ENCODE peak calls at places on chromosomes 5 and 9, in nine cellular contexts. A is activated gamma-delta T cell treated with Interleukin-2 at 50 U/mL for 16 hours; L is tibial artery; W is activated T-cell treated with anti-CD3 and anti-CD28 coated beads for 1 hour; B is CD8-positive, alpha-beta memory T cell; R is NCI-H2081; I is NCI-H1436; G is choroid plexus epithelial cell; X is stomach. M is an unnamed sample.

GRCh38 chr5:160699301-160699700 is 152.7 kb downstream of the ATP10B start:
- DNase-seq in A (no peak), L (no peak), W (no peak), B (no peak), R (no peak), I (no peak), G (no peak), X (no peak), M (no peak)

GRCh38 chr5:92749943-92750342 is 831.1 kb downstream of the NR2F1-AS1 start:
- DNase-seq in A (no peak), L (no peak), W (no peak), B (no peak), R (no peak), I (no peak), G (peak), X (no peak), M (peak)

GRCh38 chr9:133843751-133844373 is 105.7 kb upstream of the SARDH start:
- DNase-seq in A (no peak), L (no peak), W (no peak), B (no peak), R (no peak), I (no peak), G (no peak), X (no peak), M (no peak)

GRCh38 chr9:109114670-109115069 is 5.1 kb downstream of the TMEM245 start:
- DNase-seq in A (no peak), L (no peak), W (no peak), B (no peak), R (no peak), I (no peak), G (peak), X (no peak), M (peak)

GRCh38 chr9:107592439-107592838 is 102.9 kb upstream of the KLF4 start:
- DNase-seq in A (no peak), L (no peak), W (no peak), B (no peak), R (no peak), I (no peak), G (no peak), X (no peak), M (no peak)

GRCh38 chr9:886886-887285 is 45.4 kb downstream of the DMRT1 start:
- DNase-seq in A (no peak), L (no peak), W (no peak), B (no peak), R (no peak), I (no peak), G (no peak), X (no peak), M (no peak)

GRCh38 chr5:93746406-93747056 is 5.1 kb upstream of the POU5F2 start:
- DNase-seq in A (no peak), L (no peak), W (no peak), B (no peak), R (no peak), I (no peak), G (peak), X (no peak), M (no peak)

GRCh38 chr9:136587944-136588662 is 42.3 kb upstream of the NOTCH1 start:
- DNase-seq in A (peak), L (no peak), W (no peak), B (no peak), R (peak), I (no peak), G (no peak), X (no peak), M (no peak)

GRCh38 chr9:135501261-135502167 is 1.0 kb downstream of the MRPS2 start:
- DNase-seq in A (no peak), L (peak), W (no peak), B (no peak), R (no peak), I (no peak), G (no peak), X (peak), M (peak)

GRCh38 chr5:176693477-176693851 is 46.2 kb downstream of the TSPAN17 start:
- DNase-seq in A (no peak), L (no peak), W (no peak), B (no peak), R (peak), I (no peak), G (no peak), X (peak), M (no peak)

GRCh38 chr5:57822651-57823050 is 340.0 kb upstream of the ACTBL2 start:
- DNase-seq in A (no peak), L (no peak), W (no peak), B (no peak), R (no peak), I (no peak), G (no peak), X (no peak), M (no peak)

GRCh38 chr5:149324639-149325038 is 20.7 kb upstream of the GRPEL2 start:
- DNase-seq in A (no peak), L (no peak), W (no peak), B (no peak), R (no peak), I (no peak), G (no peak), X (no peak), M (no peak)

GRCh38 chr5:1293997-1294838 is 650 bp downstream of the TERT start:
- DNase-seq in A (peak), L (no peak), W (no peak), B (no peak), R (peak), I (no peak), G (no peak), X (peak), M (no peak)

GRCh38 chr9:100739666-100740065 is 161.8 kb downstream of the CAVIN4 start:
- DNase-seq in A (no peak), L (no peak), W (no peak), B (no peak), R (no peak), I (no peak), G (no peak), X (no peak), M (no peak)

GRCh38 chr5:175617447-175617846 is 40.4 kb upstream of the HRH2 start:
- DNase-seq in A (no peak), L (no peak), W (no peak), B (no peak), R (no peak), I (no peak), G (no peak), X (no peak), M (no peak)

GRCh38 chr9:131744171-131744714 is 4.4 kb upstream of the RAPGEF1 start:
- DNase-seq in A (peak), L (no peak), W (no peak), B (no peak), R (no peak), I (no peak), G (no peak), X (peak), M (no peak)

GRCh38 chr5:106880656-106881055 is 790.1 kb downstream of the EFNA5 start:
- DNase-seq in A (no peak), L (no peak), W (no peak), B (no peak), R (no peak), I (no peak), G (no peak), X (no peak), M (peak)

GRCh38 chr5:56514246-56514645 is 281.1 kb upstream of the ANKRD55 start:
- DNase-seq in A (no peak), L (no peak), W (no peak), B (no peak), R (no peak), I (no peak), G (no peak), X (no peak), M (no peak)

GRCh38 chr5:111680737-111681413 is 76.1 kb downstream of the NREP start:
- DNase-seq in A (no peak), L (peak), W (no peak), B (no peak), R (peak), I (no peak), G (peak), X (peak), M (peak)

GRCh38 chr5:160399402-160400353 is at the start of gene FAM200C:
- DNase-seq in A (peak), L (peak), W (peak), B (peak), R (peak), I (peak), G (peak), X (peak), M (peak)

GRCh38 chr9:15735083-15735974 is 182.5 kb downstream of the CCDC171 start:
- DNase-seq in A (no peak), L (no peak), W (no peak), B (no peak), R (no peak), I (no peak), G (peak), X (no peak), M (peak)

GRCh38 chr9:86434039-86434726 is 80.0 kb upstream of the TUT7 start:
- DNase-seq in A (no peak), L (peak), W (no peak), B (peak), R (peak), I (peak), G (peak), X (no peak), M (peak)

GRCh38 chr9:107137495-107138202 is 145.4 kb upstream of the RAD23B start:
- DNase-seq in A (no peak), L (no peak), W (no peak), B (no peak), R (peak), I (peak), G (peak), X (no peak), M (peak)